ENCODE peak calls at places on chromosomes 11 and 22, in ten cellular contexts. H, J, A, X, T, Y, O, K, B and E are unnamed samples.

GRCh38 chr22:45587638-45588481 is 83.8 kb upstream of the ATXN10 start:
- DNase-seq in J (no peak), B (no peak), Y (peak; percentile 48), A (no peak), K (peak; percentile 26), O (no peak), T (peak; percentile 73), H (no peak), X (no peak), E (no peak)

GRCh38 chr22:33811208-33811607 is 109.1 kb downstream of the LARGE1 start:
- DNase-seq in Y (no peak), K (no peak), J (no peak), O (no peak), A (no peak), X (no peak), T (no peak), B (no peak), H (no peak), E (no peak)

GRCh38 chr11:63369165-63369970 is at the start of gene SLC22A9:
- DNase-seq in A (no peak), Y (no peak), T (no peak), H (no peak), J (no peak), O (no peak), K (no peak), X (no peak), B (no peak), E (no peak)

GRCh38 chr11:32752001-32752400 is 42.5 kb downstream of the CCDC73 start:
- DNase-seq in B (no peak), A (no peak), X (no peak), J (no peak), H (no peak), T (no peak), Y (no peak), K (no peak), O (no peak), E (no peak)

GRCh38 chr22:40055143-40055926 is 60.6 kb downstream of the FAM83F start:
- DNase-seq in J (no peak), Y (no peak), X (no peak), O (no peak), A (peak; percentile 33), H (no peak), K (no peak), T (no peak), B (no peak), E (peak; percentile 23)

GRCh38 chr11:23869673-23870072 is 627.2 kb upstream of the LUZP2 start:
- DNase-seq in B (no peak), K (no peak), O (no peak), X (no peak), J (no peak), T (no peak), Y (no peak), H (no peak), A (no peak), E (no peak)

GRCh38 chr11:34274712-34275398 is 83.0 kb downstream of the ABTB2 start:
- DNase-seq in H (peak; percentile 92), T (peak; percentile 98), X (peak; percentile 96), J (peak; percentile 96), K (peak; percentile 99), A (no peak), O (no peak), B (peak; percentile 48), Y (peak; percentile 89), E (no peak)

GRCh38 chr11:128207861-128208321 is 379.5 kb downstream of the ETS1 start:
- DNase-seq in B (no peak), Y (peak; percentile 44), T (peak; percentile 58), A (no peak), J (peak; percentile 99), K (peak; percentile 94), X (no peak), O (no peak), H (peak; percentile 77), E (peak; percentile 74)

GRCh38 chr11:64594159-64594939 is 3.3 kb downstream of the SLC22A12 start:
- DNase-seq in T (no peak), X (peak; percentile 30), J (no peak), O (no peak), K (no peak), Y (no peak), B (no peak), H (no peak), A (no peak), E (no peak)

GRCh38 chr11:36110698-36111410 is 167.0 kb downstream of the LDLRAD3 start:
- DNase-seq in Y (no peak), X (no peak), K (no peak), J (no peak), T (no peak), H (no peak), A (no peak), B (no peak), O (no peak), E (no peak)

GRCh38 chr11:86755196-86755595 is 45.1 kb upstream of the PRSS23 start:
- DNase-seq in H (no peak), K (no peak), X (no peak), T (no peak), J (no peak), A (no peak), Y (no peak), B (no peak), O (no peak), E (no peak)

GRCh38 chr11:67439321-67440228 is 2.1 kb upstream of the PTPRCAP start:
- DNase-seq in K (no peak), J (no peak), Y (no peak), A (peak; percentile 69), B (no peak), H (no peak), T (peak; percentile 49), X (no peak), O (no peak), E (no peak)

GRCh38 chr11:65580756-65581155 is 4.9 kb downstream of the EHBP1L1 start:
- DNase-seq in T (no peak), J (no peak), X (no peak), A (no peak), K (no peak), O (no peak), Y (no peak), B (no peak), H (no peak), E (no peak)

GRCh38 chr22:36781656-36782627 is 6.0 kb upstream of the IFT27 start:
- DNase-seq in J (peak; percentile 42), K (peak; percentile 72), T (peak; percentile 92), Y (peak; percentile 76), A (peak; percentile 91), X (peak; percentile 94), B (peak; percentile 66), O (peak; percentile 85), H (peak; percentile 57), E (peak; percentile 75)

GRCh38 chr11:130000552-130001176 is 2.0 kb downstream of the PRDM10 start:
- DNase-seq in Y (no peak), H (no peak), X (no peak), T (no peak), B (no peak), K (no peak), A (no peak), J (no peak), O (no peak), E (no peak)

GRCh38 chr22:17919276-17920144 is 104.9 kb downstream of the MICAL3 start:
- DNase-seq in A (no peak), B (no peak), O (no peak), Y (no peak), J (no peak), T (no peak), K (no peak), H (no peak), X (no peak), E (no peak)

GRCh38 chr11:101848262-101848661 is 66.5 kb upstream of the CEP126 start:
- DNase-seq in K (no peak), J (no peak), H (no peak), O (no peak), T (peak; percentile 13), A (no peak), X (no peak), B (no peak), Y (no peak), E (no peak)

GRCh38 chr11:76918941-76919386 is 58.2 kb downstream of the ACER3 start:
- DNase-seq in Y (peak; percentile 38), T (peak; percentile 53), B (no peak), K (peak; percentile 32), O (no peak), H (peak; percentile 44), J (no peak), A (peak; percentile 7), X (no peak), E (peak; percentile 57)